ENCODE peak calls at places on chromosome 15, in ten cellular contexts. P, Z, O, J, X, A, G, H, W and M are unnamed samples.

GRCh38 chr15:90046846-90047481 is 45.8 kb downstream of the ZNF710 start:
- DNase-seq in P (no peak), Z (no peak), O (no peak), J (no peak), X (peak), A (no peak), G (no peak), H (no peak), W (no peak), M (no peak)

GRCh38 chr15:91384189-91384720 is 284.2 kb downstream of the SV2B start:
- DNase-seq in P (no peak), Z (no peak), O (no peak), J (no peak), X (no peak), A (no peak), G (no peak), H (no peak), W (no peak), M (no peak)

GRCh38 chr15:66496951-66497501 is 536 bp downstream of the SNAPC5 start:
- DNase-seq in P (no peak), Z (no peak), O (no peak), J (no peak), X (peak), A (no peak), G (no peak), H (no peak), W (no peak), M (no peak)

GRCh38 chr15:64844576-64845140 is 2.9 kb downstream of the PLEKHO2 start:
- DNase-seq in P (no peak), Z (no peak), O (no peak), J (no peak), X (no peak), A (no peak), G (no peak), H (no peak), W (no peak), M (no peak)

GRCh38 chr15:73937726-73938125 is 11.5 kb downstream of the LOXL1 start:
- DNase-seq in P (no peak), Z (no peak), O (peak), J (no peak), X (no peak), A (no peak), G (no peak), H (no peak), W (no peak), M (no peak)

GRCh38 chr15:65189102-65189740 is 4.1 kb upstream of the CLPX start:
- DNase-seq in P (peak), Z (peak), O (no peak), J (no peak), X (no peak), A (peak), G (peak), H (no peak), W (peak), M (no peak)

GRCh38 chr15:90086868-90087268 is 15.4 kb downstream of the IDH2 start:
- DNase-seq in P (no peak), Z (peak), O (peak), J (no peak), X (peak), A (peak), G (no peak), H (no peak), W (no peak), M (no peak)

GRCh38 chr15:90799639-90800038 is 68.7 kb upstream of the FURIN start:
- DNase-seq in P (no peak), Z (no peak), O (no peak), J (no peak), X (no peak), A (no peak), G (no peak), H (no peak), W (no peak), M (no peak)

GRCh38 chr15:73982251-73982962 is 9.7 kb downstream of the STOML1 start:
- DNase-seq in P (peak), Z (no peak), O (peak), J (peak), X (peak), A (peak), G (no peak), H (peak), W (peak), M (peak)

GRCh38 chr15:75347222-75348033 is 589 bp downstream of the NEIL1 start:
- DNase-seq in P (peak), Z (peak), O (peak), J (peak), X (peak), A (no peak), G (no peak), H (no peak), W (no peak), M (no peak)

GRCh38 chr15:71588746-71589145 is 221.6 kb upstream of the NR2E3 start:
- DNase-seq in P (no peak), Z (peak), O (no peak), J (no peak), X (no peak), A (peak), G (no peak), H (peak), W (peak), M (no peak)

GRCh38 chr15:95277266-95277665 is 1045.9 kb downstream of the MCTP2 start:
- DNase-seq in P (no peak), Z (no peak), O (no peak), J (no peak), X (no peak), A (peak), G (no peak), H (peak), W (peak), M (no peak)

GRCh38 chr15:75832114-75832513 is 11.1 kb upstream of the UBE2Q2 start:
- DNase-seq in P (no peak), Z (no peak), O (no peak), J (no peak), X (no peak), A (no peak), G (no peak), H (no peak), W (no peak), M (no peak)

GRCh38 chr15:40282144-40282869 is 557 bp downstream of the ANKRD63 start:
- DNase-seq in P (peak), Z (peak), O (peak), J (peak), X (peak), A (no peak), G (no peak), H (no peak), W (no peak), M (no peak)
- TF ChIP-seq CTCF in P (peak), Z (peak), O (peak), J (peak), X (no peak), A (peak), G (peak), H (peak), W (no peak), M (peak)

GRCh38 chr15:96365781-96366525 is 35.5 kb downstream of the NR2F2 start:
- DNase-seq in P (no peak), Z (no peak), O (no peak), J (no peak), X (no peak), A (no peak), G (no peak), H (no peak), W (no peak), M (no peak)
- H3K4me3 ChIP-seq in P (no peak), Z (no peak), O (no peak), J (no peak), X (no peak), A (no peak), G (no peak), H (no peak), W (no peak), M (no peak)

GRCh38 chr15:38864122-38864521 is 299.5 kb upstream of the RASGRP1 start:
- DNase-seq in P (no peak), Z (no peak), O (no peak), J (no peak), X (no peak), A (no peak), G (no peak), H (no peak), W (no peak), M (no peak)
- TF ChIP-seq CTCF in P (no peak), Z (no peak), O (no peak), J (no peak), X (no peak), A (peak), G (peak), H (peak), W (no peak), M (no peak)

GRCh38 chr15:84816694-84817460 is at the start of gene ALPK3:
- DNase-seq in P (peak), Z (no peak), O (no peak), J (peak), X (peak), A (no peak), G (no peak), H (no peak), W (no peak), M (peak)
- H3K4me3 ChIP-seq in P (peak), Z (no peak), O (no peak), J (peak), X (peak), A (no peak), G (no peak), H (no peak), W (peak), M (peak)

GRCh38 chr15:101252836-101253235 is 988 bp upstream of the CHSY1 start:
- DNase-seq in P (no peak), Z (no peak), O (no peak), J (no peak), X (no peak), A (no peak), G (no peak), H (no peak), W (no peak), M (no peak)

GRCh38 chr15:101254157-101255065 is 2.6 kb upstream of the CHSY1 start:
- DNase-seq in P (no peak), Z (no peak), O (no peak), J (no peak), X (no peak), A (no peak), G (no peak), H (no peak), W (no peak), M (no peak)

GRCh38 chr15:101250931-101251829 is 668 bp downstream of the CHSY1 start:
- DNase-seq in P (peak), Z (peak), O (peak), J (no peak), X (no peak), A (no peak), G (no peak), H (no peak), W (no peak), M (no peak)

GRCh38 chr15:101250331-101250730 is 1.5 kb downstream of the CHSY1 start:
- DNase-seq in P (no peak), Z (no peak), O (no peak), J (no peak), X (no peak), A (peak), G (no peak), H (no peak), W (peak), M (peak)

GRCh38 chr15:101251830-101252820 is at the start of gene CHSY1:
- DNase-seq in P (peak), Z (peak), O (peak), J (peak), X (peak), A (peak), G (peak), H (peak), W (peak), M (peak)
- TF ChIP-seq CTCF in P (peak), Z (peak), O (peak), J (peak), X (no peak), A (peak), G (peak), H (no peak), W (no peak), M (peak)

GRCh38 chr15:69804786-69805185 is 292.9 kb downstream of the TLE3 start:
- DNase-seq in P (no peak), Z (no peak), O (no peak), J (no peak), X (no peak), A (no peak), G (no peak), H (no peak), W (no peak), M (no peak)

GRCh38 chr15:69798481-69799315 is 299.0 kb downstream of the TLE3 start:
- DNase-seq in P (no peak), Z (no peak), O (peak), J (no peak), X (no peak), A (peak), G (no peak), H (no peak), W (peak), M (peak)

GRCh38 chr15:69797615-69798014 is 300.1 kb downstream of the TLE3 start:
- DNase-seq in P (no peak), Z (no peak), O (peak), J (no peak), X (no peak), A (no peak), G (no peak), H (no peak), W (no peak), M (no peak)

GRCh38 chr15:69802432-69802831 is 295.3 kb downstream of the TLE3 start:
- DNase-seq in P (no peak), Z (no peak), O (peak), J (no peak), X (no peak), A (no peak), G (no peak), H (no peak), W (no peak), M (no peak)

GRCh38 chr15:69801132-69801531 is 296.6 kb downstream of the TLE3 start:
- DNase-seq in P (no peak), Z (no peak), O (peak), J (no peak), X (no peak), A (no peak), G (no peak), H (no peak), W (no peak), M (no peak)
- H3K4me3 ChIP-seq in P (no peak), Z (no peak), O (no peak), J (no peak), X (no peak), A (no peak), G (no peak), H (no peak), W (no peak), M (no peak)

DNA sequence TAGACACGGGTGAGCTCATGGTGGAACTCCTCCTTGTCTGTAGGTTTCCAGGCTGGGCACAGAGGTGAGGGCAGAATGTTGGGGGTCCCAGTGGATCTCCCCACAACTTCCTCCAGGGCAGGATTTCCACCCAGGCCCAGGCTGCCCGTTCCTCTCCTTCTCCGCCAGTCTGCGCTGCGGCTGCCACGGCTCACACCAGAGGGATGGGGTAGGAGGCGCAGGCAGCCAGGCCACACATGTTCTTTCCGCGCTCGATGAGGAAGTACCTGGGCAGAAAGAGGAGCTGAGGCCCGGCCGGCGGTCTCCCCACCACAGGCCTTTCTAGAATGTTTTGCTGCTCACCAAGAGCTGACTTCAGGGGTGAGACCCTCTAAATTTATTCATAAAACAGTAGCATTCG is 22.9 kb downstream of the CTSH start:
- DNase-seq in P (no peak), Z (no peak), O (no peak), J (no peak), X (no peak), A (no peak), G (no peak), H (no peak), W (no peak), M (no peak)
- TF ChIP-seq CTCF in P (no peak), Z (no peak), O (no peak), J (no peak), X (no peak), A (no peak), G (no peak), H (no peak), W (no peak), M (no peak)

DNA sequence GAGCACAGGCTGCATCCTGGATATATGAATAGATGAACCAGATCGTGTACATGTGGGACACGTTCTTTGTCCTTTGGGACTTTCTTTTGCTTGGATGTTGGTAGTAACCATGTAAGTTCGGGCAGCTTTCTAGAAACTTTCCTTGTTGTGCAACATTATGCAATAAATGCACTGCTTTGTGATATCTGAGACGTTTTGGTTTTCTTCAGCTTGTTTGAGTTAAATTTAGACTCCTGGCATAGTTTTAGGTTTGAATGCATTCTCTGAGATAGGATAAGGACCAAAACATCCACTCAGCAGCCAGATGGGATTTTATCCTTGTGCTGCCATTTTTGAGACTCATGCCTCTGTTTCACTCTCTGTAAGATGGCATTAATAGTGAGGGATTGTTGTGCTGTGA is 158.9 kb downstream of the IGF1R start:
- DNase-seq in P (no peak), Z (no peak), O (no peak), J (no peak), X (no peak), A (peak), G (no peak), H (peak), W (peak), M (no peak)
- H3K4me3 ChIP-seq in P (no peak), Z (no peak), O (no peak), J (no peak), X (no peak), A (no peak), G (no peak), H (no peak), W (no peak), M (no peak)

GRCh38 chr15:86040360-86041095 is 39.1 kb upstream of the AGBL1 start:
- DNase-seq in P (no peak), Z (no peak), O (no peak), J (no peak), X (no peak), A (no peak), G (no peak), H (no peak), W (no peak), M (no peak)

GRCh38 chr15:86044981-86045380 is 34.7 kb upstream of the AGBL1 start:
- DNase-seq in P (no peak), Z (no peak), O (no peak), J (no peak), X (no peak), A (no peak), G (no peak), H (no peak), W (no peak), M (no peak)
- TF ChIP-seq CTCF in P (peak), Z (no peak), O (no peak), J (no peak), X (no peak), A (no peak), G (peak), H (no peak), W (no peak), M (no peak)

GRCh38 chr15:34726407-34727100 is 28.2 kb downstream of the GJD2 start:
- DNase-seq in P (no peak), Z (no peak), O (no peak), J (no peak), X (no peak), A (peak), G (no peak), H (peak), W (peak), M (no peak)
- H3K4me3 ChIP-seq in P (no peak), Z (no peak), O (no peak), J (no peak), X (no peak), A (no peak), G (no peak), H (no peak), W (no peak), M (no peak)